ENCODE peak calls at places on chromosome 7, in ten cellular contexts. K, S, I, O, C, F, D, J, G and Y are unnamed samples.

GRCh38 chr7:127983804-127984332 is 47.4 kb downstream of the LRRC4 start:
- DNase-seq in G (no peak), K (no peak), C (no peak), F (no peak), S (no peak), J (no peak), D (no peak), I (no peak), O (no peak), Y (no peak)

GRCh38 chr7:105690286-105690915 is 109.1 kb upstream of the EFCAB10 start:
- DNase-seq in S (peak; percentile 12), K (no peak), F (no peak), J (no peak), G (no peak), I (no peak), D (no peak), C (no peak), O (no peak), Y (no peak)

GRCh38 chr7:51366930-51367613 is 50.5 kb upstream of the COBL start:
- DNase-seq in C (no peak), J (peak; percentile 36), O (no peak), K (no peak), I (no peak), D (peak; percentile 58), F (peak; percentile 52), S (peak; percentile 87), G (no peak), Y (no peak)

GRCh38 chr7:27151945-27152815 is at the start of gene HOXA3:
- DNase-seq in C (no peak), D (peak; percentile 38), J (peak; percentile 19), S (no peak), K (peak; percentile 67), I (no peak), G (no peak), F (no peak), O (no peak), Y (no peak)

GRCh38 chr7:90931996-90932912 is 332.0 kb upstream of the FZD1 start:
- DNase-seq in C (no peak), I (no peak), O (no peak), D (no peak), G (no peak), J (no peak), K (no peak), F (peak; percentile 66), S (no peak), Y (no peak)

GRCh38 chr7:127409629-127410028 is 17.1 kb upstream of the ZNF800 start:
- DNase-seq in I (no peak), C (no peak), O (no peak), S (peak; percentile 43), F (no peak), K (no peak), J (no peak), G (no peak), D (no peak), Y (no peak)

GRCh38 chr7:137957887-137958286 is 44.0 kb downstream of the CREB3L2 start:
- DNase-seq in C (no peak), F (no peak), J (peak; percentile 68), I (peak; percentile 56), D (no peak), G (no peak), S (no peak), K (no peak), O (peak; percentile 75), Y (no peak)

GRCh38 chr7:101172005-101172853 is 6.9 kb upstream of the VGF start:
- DNase-seq in J (no peak), I (no peak), O (no peak), F (no peak), C (no peak), S (peak; percentile 62), D (peak; percentile 58), G (no peak), K (no peak), Y (peak; percentile 26)

GRCh38 chr7:41915861-41916260 is 213.0 kb upstream of the INHBA start:
- DNase-seq in G (no peak), S (no peak), J (no peak), O (no peak), I (no peak), F (no peak), D (no peak), K (no peak), C (no peak), Y (no peak)

GRCh38 chr7:92612501-92612900 is 22.3 kb upstream of the FAM133B start:
- DNase-seq in G (no peak), S (no peak), D (no peak), I (no peak), O (no peak), J (no peak), F (no peak), C (no peak), K (no peak), Y (no peak)

GRCh38 chr7:139618482-139619366 is 95.2 kb downstream of the CLEC2L start:
- DNase-seq in O (no peak), F (peak; percentile 16), J (no peak), S (peak; percentile 61), G (no peak), I (no peak), D (peak; percentile 64), K (no peak), C (peak; percentile 53), Y (no peak)

GRCh38 chr7:101116898-101117297 is 10.0 kb upstream of the SERPINE1 start:
- DNase-seq in K (no peak), G (no peak), C (no peak), I (no peak), D (no peak), O (no peak), S (no peak), F (no peak), J (no peak), Y (no peak)

GRCh38 chr7:142371586-142372377 is 113.9 kb upstream of the PRSS58 start:
- DNase-seq in G (no peak), F (no peak), S (no peak), D (no peak), O (no peak), I (no peak), K (no peak), C (no peak), J (no peak), Y (no peak)

GRCh38 chr7:127107601-127108007 is 145.1 kb downstream of the GRM8 start:
- DNase-seq in G (no peak), S (peak; percentile 90), I (no peak), D (peak; percentile 66), F (peak; percentile 52), O (no peak), J (no peak), C (no peak), K (peak; percentile 16), Y (no peak)

GRCh38 chr7:142808802-142809583 is 38.2 kb downstream of the PRSS2 start:
- DNase-seq in C (no peak), D (no peak), J (no peak), O (no peak), G (no peak), I (no peak), K (no peak), S (no peak), F (peak; percentile 82), Y (peak; percentile 82)

DNA sequence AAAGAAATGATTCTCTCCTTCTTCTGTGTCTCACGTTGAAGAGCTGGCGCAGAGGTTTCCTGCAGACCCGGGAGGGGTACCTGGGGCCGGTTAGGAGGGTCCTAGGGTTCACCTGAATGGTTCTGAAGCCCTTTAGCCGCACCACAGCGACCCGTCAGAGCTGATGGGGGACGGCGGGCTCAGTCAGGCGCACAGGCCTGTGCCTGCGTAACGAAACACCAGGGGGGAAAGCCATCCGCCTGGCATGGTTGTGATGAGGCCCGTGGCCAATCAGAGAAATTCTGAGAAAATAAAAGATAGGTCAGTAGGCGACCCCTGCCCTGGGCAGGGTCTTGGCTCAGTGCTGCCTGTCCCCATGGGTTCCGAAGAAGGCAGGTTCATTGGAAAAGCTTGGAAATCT is 35.6 kb downstream of the FAM20C start:
- DNase-seq in I (no peak), C (no peak), G (no peak), S (no peak), K (no peak), J (no peak), O (no peak), F (no peak), D (no peak), Y (no peak)
- TF ChIP-seq CTCF in I (no peak), C (no peak), G (no peak), S (no peak), K (no peak), J (no peak), O (no peak), F (no peak), D (no peak), Y (no peak)

DNA sequence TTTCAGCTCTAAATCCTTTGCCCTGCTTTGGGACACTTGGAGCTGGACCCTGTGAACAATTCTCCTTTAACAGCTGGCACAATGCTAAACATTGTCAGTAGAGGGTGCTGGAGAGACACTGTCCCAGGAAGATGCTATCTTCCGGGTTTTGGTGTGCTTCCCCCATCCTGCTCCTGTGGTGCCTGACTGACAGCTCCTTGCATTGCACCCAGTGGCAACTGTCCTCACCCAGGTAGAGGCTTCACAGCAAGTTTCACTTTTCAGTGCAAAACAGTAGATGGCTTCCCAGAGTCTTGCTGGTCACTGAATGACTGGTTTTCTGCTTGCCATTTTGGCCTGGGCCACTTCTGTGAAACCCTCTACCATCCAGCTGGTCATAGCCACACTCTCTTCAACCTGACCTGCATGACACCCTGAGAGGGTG is 77.3 kb downstream of the CDC14C start:
- DNase-seq in D (peak; percentile 68), K (no peak), C (no peak), O (no peak), J (no peak), I (no peak), S (peak; percentile 75), F (peak; percentile 50), G (no peak), Y (no peak)
- TF ChIP-seq CTCF in D (peak; percentile 69), K (no peak), C (peak; percentile 30), O (no peak), J (peak; percentile 56), I (no peak), S (peak; percentile 78), F (peak; percentile 34), G (no peak), Y (no peak)

GRCh38 chr7:95843286-95843685 is 70.9 kb downstream of the DYNC1I1 start:
- DNase-seq in K (no peak), J (no peak), S (peak; percentile 9), I (no peak), D (no peak), C (no peak), O (no peak), G (no peak), F (no peak), Y (no peak)
- TF ChIP-seq CTCF in K (no peak), J (peak; percentile 4), S (peak; percentile 38), I (no peak), D (no peak), C (no peak), O (no peak), G (no peak), F (no peak), Y (no peak)

DNA sequence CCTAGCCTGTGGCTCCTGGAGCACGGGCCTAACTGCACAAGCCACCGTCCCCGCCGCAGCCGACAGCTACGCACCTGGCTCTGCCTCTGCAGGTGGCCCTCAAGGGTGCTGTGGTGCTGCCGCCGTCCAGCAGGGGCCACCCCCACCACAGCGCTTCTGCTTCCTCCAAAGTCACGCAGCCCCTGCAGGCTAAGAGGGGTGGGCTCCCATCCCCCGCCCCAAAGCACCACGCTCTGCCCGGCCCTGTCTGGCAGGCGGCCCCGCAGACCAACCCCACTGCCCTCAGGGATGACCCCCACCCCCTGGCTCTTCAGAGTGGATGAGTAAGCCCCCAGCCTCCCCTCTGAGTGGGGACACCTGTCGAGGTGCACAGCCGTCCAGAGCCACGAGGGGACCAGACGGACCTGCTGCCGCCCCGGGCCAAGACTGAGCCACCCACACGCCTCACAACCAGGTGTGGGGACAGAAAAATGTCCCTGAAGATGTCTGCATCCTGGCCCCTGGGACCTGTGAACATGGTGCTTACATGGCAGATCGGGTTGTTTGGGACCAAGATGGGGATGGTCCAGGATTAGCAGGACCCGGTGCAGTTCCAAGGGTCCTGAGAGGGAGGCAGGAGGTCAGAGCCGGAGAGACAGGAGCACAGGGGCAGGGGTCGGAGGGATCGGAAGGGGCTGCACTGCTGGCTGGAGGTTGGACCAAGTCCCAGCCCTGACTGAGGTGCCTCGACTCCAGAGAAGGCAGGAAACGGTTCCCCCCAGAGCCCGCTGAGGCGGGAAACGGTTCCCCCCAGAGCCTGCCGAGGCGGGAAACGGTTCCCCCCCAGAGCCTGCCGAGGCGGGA is 9.0 kb upstream of the ADAP1 start:
- DNase-seq in K (no peak), J (peak; percentile 21), G (no peak), O (no peak), D (no peak), F (no peak), I (no peak), C (peak; percentile 24), S (peak; percentile 2), Y (no peak)
- TF ChIP-seq CTCF in K (no peak), J (peak; percentile 7), G (no peak), O (no peak), D (no peak), F (no peak), I (no peak), C (no peak), S (no peak), Y (no peak)